ENCODE peak calls at places on chromosomes 4 and X, in nine cellular contexts. Q is fibroblast of the aortic adventitia, J is fibroblast of lung, R is psoas muscle, T is uterus, E is BJ, P is mucosa of descending colon, N is GM23248, M is astrocyte of the spinal cord. X is an unnamed sample.

GRCh38 chrX:106039920-106040319 is 1.4 kb upstream of the SERPINA7 start:
- DNase-seq in Q (no peak), M (peak), J (no peak), E (no peak), N (no peak), P (peak), T (no peak), R (no peak), X (no peak)

GRCh38 chrX:19579485-19579884 is 64.2 kb upstream of the MAP3K15 start:
- DNase-seq in M (peak), T (no peak), Q (peak), P (no peak), R (no peak), E (no peak), N (peak), J (peak), X (no peak)

GRCh38 chr4:184751585-184751956 is 17.7 kb upstream of the CENPU start:
- DNase-seq in T (no peak), R (no peak), J (no peak), P (no peak), N (no peak), E (no peak), Q (no peak), M (no peak), X (peak)

GRCh38 chr4:56613101-56613862 is 67.8 kb downstream of the HOPX start:
- DNase-seq in P (no peak), E (no peak), Q (peak), N (peak), J (peak), R (no peak), T (no peak), M (peak), X (no peak)

GRCh38 chr4:169458575-169458974 is 153.8 kb downstream of the NEK1 start:
- DNase-seq in M (no peak), Q (no peak), P (no peak), E (no peak), J (no peak), N (no peak), T (no peak), R (no peak), X (no peak)

GRCh38 chr4:189071241-189071640 is 869.4 kb upstream of the FRG1 start:
- DNase-seq in R (no peak), M (no peak), N (no peak), P (no peak), J (no peak), E (no peak), T (no peak), Q (no peak), X (no peak)

GRCh38 chr4:17115546-17115945 is 217.1 kb upstream of the LDB2 start:
- DNase-seq in J (no peak), Q (no peak), M (no peak), T (no peak), N (no peak), P (no peak), R (no peak), E (no peak), X (no peak)

GRCh38 chr4:82586055-82586454 is 24.3 kb upstream of the TMEM150C start:
- DNase-seq in Q (no peak), E (no peak), P (no peak), M (no peak), T (no peak), N (no peak), R (no peak), J (no peak), X (no peak)

GRCh38 chrX:10619311-10620015 is 922 bp downstream of the MID1 start:
- DNase-seq in P (peak), N (peak), Q (peak), J (peak), T (no peak), E (no peak), R (no peak), M (no peak), X (no peak)

GRCh38 chr4:124111922-124112321 is 600.6 kb downstream of the ANKRD50 start:
- DNase-seq in T (no peak), E (peak), Q (peak), M (peak), P (no peak), R (no peak), J (peak), N (peak), X (peak)

GRCh38 chr4:152161676-152162330 is 374.1 kb downstream of the FBXW7 start:
- DNase-seq in N (peak), P (no peak), M (no peak), R (no peak), J (peak), Q (peak), T (no peak), E (no peak), X (no peak)
- H3K4me3 ChIP-seq in N (peak), P (no peak), M (no peak), R (no peak), J (no peak), Q (no peak), T (no peak), E (no peak), X (no peak)

GRCh38 chr4:181479145-181479544 is 764.1 kb upstream of the TENM3 start:
- DNase-seq in T (no peak), J (no peak), P (no peak), Q (no peak), M (no peak), R (no peak), N (no peak), E (no peak), X (no peak)

GRCh38 chr4:181478675-181479074 is 764.5 kb upstream of the TENM3 start:
- DNase-seq in N (no peak), E (no peak), Q (no peak), M (no peak), J (peak), T (no peak), R (no peak), P (no peak), X (no peak)

GRCh38 chr4:181475781-181476180 is 767.4 kb upstream of the TENM3 start:
- DNase-seq in M (peak), T (no peak), J (no peak), Q (no peak), P (no peak), E (no peak), N (no peak), R (no peak), X (no peak)
- H3K4me3 ChIP-seq in M (no peak), T (no peak), J (no peak), Q (no peak), P (no peak), E (no peak), N (no peak), R (no peak), X (no peak)

DNA sequence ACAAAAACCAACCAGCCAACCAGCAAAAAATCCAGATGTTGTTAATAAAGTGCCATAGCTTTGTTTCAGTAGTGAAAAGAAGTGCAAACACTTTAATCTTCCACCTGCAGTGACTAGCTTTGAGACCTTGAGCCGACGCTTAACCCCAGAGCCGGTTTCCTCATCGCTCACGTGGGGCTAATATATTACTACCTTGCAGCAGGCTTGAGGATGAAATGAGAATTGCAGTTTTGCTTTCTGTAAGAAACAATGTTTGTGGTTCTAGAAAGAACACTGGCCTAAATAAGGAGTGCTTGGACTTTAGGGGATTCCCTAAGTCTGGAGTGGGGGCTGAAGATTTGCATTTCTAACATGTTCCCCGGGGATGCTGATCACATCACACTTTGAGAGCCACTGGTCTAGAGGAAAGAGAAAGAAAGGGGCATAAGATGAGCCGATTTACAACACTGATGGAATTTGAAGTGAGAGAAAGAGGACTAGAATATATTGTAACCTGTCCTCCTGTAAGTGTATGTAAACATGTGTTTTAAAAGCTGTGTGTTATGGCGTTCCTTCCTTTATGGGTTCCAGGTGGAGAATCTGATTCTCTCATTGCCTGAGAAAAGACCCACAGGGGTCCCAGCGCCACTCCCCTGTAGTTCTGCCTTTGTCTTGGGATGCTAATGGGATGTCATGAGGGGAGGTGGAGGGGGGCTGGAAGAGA is 1.4 kb downstream of the FGF2 start:
- DNase-seq in E (no peak), J (peak), N (peak), Q (peak), R (no peak), P (peak), M (peak), T (peak), X (no peak)
- H3K4me3 ChIP-seq in E (peak), J (peak), N (peak), Q (peak), R (peak), P (no peak), M (peak), T (peak), X (no peak)

DNA sequence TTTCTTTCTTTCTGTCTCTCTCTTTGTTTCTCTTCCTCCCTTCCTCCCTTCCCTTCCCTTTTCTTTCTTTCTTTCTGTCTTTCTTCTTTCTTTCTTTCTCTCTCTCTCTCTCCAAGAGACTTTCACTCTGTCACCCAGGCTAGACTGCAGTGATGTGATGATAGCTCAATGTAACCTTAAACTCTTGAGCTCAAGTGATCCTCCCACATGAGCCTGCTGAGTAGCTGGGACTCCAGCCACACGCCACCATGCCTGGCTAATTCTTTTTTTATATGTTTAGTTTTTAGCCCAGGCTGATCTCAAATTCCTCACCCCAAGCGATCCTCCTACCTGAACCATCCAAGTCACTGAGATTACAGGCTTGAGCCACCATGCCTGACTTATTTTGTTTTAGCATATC is 64.3 kb upstream of the EMCN start:
- DNase-seq in R (peak), J (no peak), N (no peak), E (no peak), T (no peak), Q (no peak), P (no peak), M (no peak), X (no peak)
- H3K4me3 ChIP-seq in R (peak), J (no peak), N (no peak), E (no peak), T (no peak), Q (no peak), P (no peak), M (no peak), X (no peak)